ENCODE peak calls at places on chromosome 9, in eight cellular contexts. One of them, this sample, is unnamed.

GRCh38 chr9:114486205-114486963 is 18.9 kb downstream of the WHRN start:
- DNase-seq in heart left ventricle: no peak
- DNase-seq in right lobe of liver: no peak
- DNase-seq in uterus: no peak
- DNase-seq in fibroblast of mammary gland: no peak
- DNase-seq in RWPE1: no peak
- DNase-seq in activated B cell treated with CpG ODN at 0.5 μM for 24 hours: no peak
- DNase-seq in fibroblast of lung: peak
- DNase-seq in this sample: no peak

GRCh38 chr9:70419546-70420266 is 5.2 kb upstream of the KLF9 start:
- DNase-seq in heart left ventricle: peak
- DNase-seq in right lobe of liver: peak
- DNase-seq in uterus: peak
- DNase-seq in fibroblast of mammary gland: peak
- DNase-seq in RWPE1: peak
- DNase-seq in activated B cell treated with CpG ODN at 0.5 μM for 24 hours: no peak
- DNase-seq in fibroblast of lung: peak
- DNase-seq in this sample: peak

GRCh38 chr9:93712896-93713295 is 136.5 kb downstream of the PHF2 start:
- DNase-seq in heart left ventricle: no peak
- DNase-seq in right lobe of liver: no peak
- DNase-seq in uterus: no peak
- DNase-seq in fibroblast of mammary gland: no peak
- DNase-seq in RWPE1: no peak
- DNase-seq in activated B cell treated with CpG ODN at 0.5 μM for 24 hours: no peak
- DNase-seq in fibroblast of lung: no peak
- DNase-seq in this sample: no peak

GRCh38 chr9:93954436-93955355 is at the start of gene BARX1:
- DNase-seq in heart left ventricle: no peak
- DNase-seq in right lobe of liver: no peak
- DNase-seq in uterus: no peak
- DNase-seq in fibroblast of mammary gland: no peak
- DNase-seq in RWPE1: no peak
- DNase-seq in activated B cell treated with CpG ODN at 0.5 μM for 24 hours: no peak
- DNase-seq in fibroblast of lung: no peak
- DNase-seq in this sample: no peak

GRCh38 chr9:94017939-94018531 is 62.9 kb upstream of the BARX1 start:
- DNase-seq in heart left ventricle: no peak
- DNase-seq in right lobe of liver: no peak
- DNase-seq in uterus: no peak
- DNase-seq in fibroblast of mammary gland: peak
- DNase-seq in RWPE1: no peak
- DNase-seq in activated B cell treated with CpG ODN at 0.5 μM for 24 hours: no peak
- DNase-seq in fibroblast of lung: peak
- DNase-seq in this sample: peak

GRCh38 chr9:37700900-37701299 is 50.1 kb downstream of the FRMPD1 start:
- DNase-seq in heart left ventricle: no peak
- DNase-seq in right lobe of liver: peak
- DNase-seq in uterus: no peak
- DNase-seq in fibroblast of mammary gland: no peak
- DNase-seq in RWPE1: no peak
- DNase-seq in activated B cell treated with CpG ODN at 0.5 μM for 24 hours: no peak
- DNase-seq in fibroblast of lung: no peak
- DNase-seq in this sample: no peak

GRCh38 chr9:89677696-89678393 is 73.0 kb downstream of the GADD45G start:
- DNase-seq in heart left ventricle: no peak
- DNase-seq in right lobe of liver: no peak
- DNase-seq in uterus: no peak
- DNase-seq in fibroblast of mammary gland: no peak
- DNase-seq in RWPE1: no peak
- DNase-seq in activated B cell treated with CpG ODN at 0.5 μM for 24 hours: no peak
- DNase-seq in fibroblast of lung: no peak
- DNase-seq in this sample: no peak

GRCh38 chr9:123742009-123742767 is 187.7 kb downstream of the DENND1A start:
- DNase-seq in heart left ventricle: peak
- DNase-seq in right lobe of liver: peak
- DNase-seq in uterus: no peak
- DNase-seq in fibroblast of mammary gland: peak
- DNase-seq in RWPE1: no peak
- DNase-seq in activated B cell treated with CpG ODN at 0.5 μM for 24 hours: no peak
- DNase-seq in fibroblast of lung: peak
- DNase-seq in this sample: no peak

GRCh38 chr9:127166651-127167524 is 44.5 kb upstream of the ANGPTL2 start:
- DNase-seq in heart left ventricle: no peak
- DNase-seq in right lobe of liver: no peak
- DNase-seq in uterus: peak
- DNase-seq in fibroblast of mammary gland: peak
- DNase-seq in RWPE1: peak
- DNase-seq in activated B cell treated with CpG ODN at 0.5 μM for 24 hours: peak
- DNase-seq in fibroblast of lung: peak
- DNase-seq in this sample: peak

GRCh38 chr9:34381323-34381722 is 4.6 kb upstream of the MYORG start:
- DNase-seq in heart left ventricle: peak
- DNase-seq in right lobe of liver: no peak
- DNase-seq in uterus: no peak
- DNase-seq in fibroblast of mammary gland: no peak
- DNase-seq in RWPE1: no peak
- DNase-seq in activated B cell treated with CpG ODN at 0.5 μM for 24 hours: no peak
- DNase-seq in fibroblast of lung: no peak
- DNase-seq in this sample: no peak

GRCh38 chr9:136545065-136545965 is 533 bp downstream of the NOTCH1 start:
- DNase-seq in heart left ventricle: no peak
- DNase-seq in right lobe of liver: no peak
- DNase-seq in uterus: no peak
- DNase-seq in fibroblast of mammary gland: no peak
- DNase-seq in RWPE1: no peak
- DNase-seq in activated B cell treated with CpG ODN at 0.5 μM for 24 hours: peak
- DNase-seq in fibroblast of lung: no peak
- DNase-seq in this sample: peak

GRCh38 chr9:136547508-136548215 is 1.8 kb upstream of the NOTCH1 start:
- DNase-seq in heart left ventricle: no peak
- DNase-seq in right lobe of liver: no peak
- DNase-seq in uterus: no peak
- DNase-seq in fibroblast of mammary gland: no peak
- DNase-seq in RWPE1: no peak
- DNase-seq in activated B cell treated with CpG ODN at 0.5 μM for 24 hours: no peak
- DNase-seq in fibroblast of lung: no peak
- DNase-seq in this sample: no peak

GRCh38 chr9:136545966-136546696 is at the start of gene NOTCH1:
- DNase-seq in heart left ventricle: peak
- DNase-seq in right lobe of liver: peak
- DNase-seq in uterus: peak
- DNase-seq in fibroblast of mammary gland: peak
- DNase-seq in RWPE1: peak
- DNase-seq in activated B cell treated with CpG ODN at 0.5 μM for 24 hours: peak
- DNase-seq in fibroblast of lung: peak
- DNase-seq in this sample: peak

GRCh38 chr9:136544549-136545064 is 1.2 kb downstream of the NOTCH1 start:
- DNase-seq in heart left ventricle: peak
- DNase-seq in right lobe of liver: peak
- DNase-seq in uterus: no peak
- DNase-seq in fibroblast of mammary gland: peak
- DNase-seq in RWPE1: no peak
- DNase-seq in activated B cell treated with CpG ODN at 0.5 μM for 24 hours: peak
- DNase-seq in fibroblast of lung: no peak
- DNase-seq in this sample: peak

GRCh38 chr9:136546697-136547481 is 1.0 kb upstream of the NOTCH1 start:
- DNase-seq in heart left ventricle: peak
- DNase-seq in right lobe of liver: peak
- DNase-seq in uterus: peak
- DNase-seq in fibroblast of mammary gland: peak
- DNase-seq in RWPE1: peak
- DNase-seq in activated B cell treated with CpG ODN at 0.5 μM for 24 hours: peak
- DNase-seq in fibroblast of lung: peak
- DNase-seq in this sample: peak
- TF ChIP-seq CTCF in heart left ventricle: no peak
- TF ChIP-seq CTCF in right lobe of liver: peak
- TF ChIP-seq CTCF in uterus: no peak
- TF ChIP-seq CTCF in fibroblast of mammary gland: no peak
- TF ChIP-seq CTCF in RWPE1: no peak
- TF ChIP-seq CTCF in activated B cell treated with CpG ODN at 0.5 μM for 24 hours: no peak
- TF ChIP-seq CTCF in fibroblast of lung: no peak
- TF ChIP-seq CTCF in this sample: no peak

GRCh38 chr9:98850851-98851729 is 43.6 kb downstream of the GALNT12 start:
- DNase-seq in heart left ventricle: no peak
- DNase-seq in right lobe of liver: no peak
- DNase-seq in uterus: no peak
- DNase-seq in fibroblast of mammary gland: no peak
- DNase-seq in RWPE1: no peak
- DNase-seq in activated B cell treated with CpG ODN at 0.5 μM for 24 hours: no peak
- DNase-seq in fibroblast of lung: no peak
- DNase-seq in this sample: no peak

GRCh38 chr9:98846081-98846480 is 38.6 kb downstream of the GALNT12 start:
- DNase-seq in heart left ventricle: no peak
- DNase-seq in right lobe of liver: no peak
- DNase-seq in uterus: no peak
- DNase-seq in fibroblast of mammary gland: no peak
- DNase-seq in RWPE1: no peak
- DNase-seq in activated B cell treated with CpG ODN at 0.5 μM for 24 hours: no peak
- DNase-seq in fibroblast of lung: no peak
- DNase-seq in this sample: no peak

GRCh38 chr9:98846879-98847278 is 39.4 kb downstream of the GALNT12 start:
- DNase-seq in heart left ventricle: no peak
- DNase-seq in right lobe of liver: no peak
- DNase-seq in uterus: no peak
- DNase-seq in fibroblast of mammary gland: no peak
- DNase-seq in RWPE1: no peak
- DNase-seq in activated B cell treated with CpG ODN at 0.5 μM for 24 hours: no peak
- DNase-seq in fibroblast of lung: no peak
- DNase-seq in this sample: no peak

GRCh38 chr9:98851730-98852462 is 44.4 kb downstream of the GALNT12 start:
- DNase-seq in heart left ventricle: no peak
- DNase-seq in right lobe of liver: no peak
- DNase-seq in uterus: no peak
- DNase-seq in fibroblast of mammary gland: no peak
- DNase-seq in RWPE1: peak
- DNase-seq in activated B cell treated with CpG ODN at 0.5 μM for 24 hours: no peak
- DNase-seq in fibroblast of lung: peak
- DNase-seq in this sample: no peak

DNA sequence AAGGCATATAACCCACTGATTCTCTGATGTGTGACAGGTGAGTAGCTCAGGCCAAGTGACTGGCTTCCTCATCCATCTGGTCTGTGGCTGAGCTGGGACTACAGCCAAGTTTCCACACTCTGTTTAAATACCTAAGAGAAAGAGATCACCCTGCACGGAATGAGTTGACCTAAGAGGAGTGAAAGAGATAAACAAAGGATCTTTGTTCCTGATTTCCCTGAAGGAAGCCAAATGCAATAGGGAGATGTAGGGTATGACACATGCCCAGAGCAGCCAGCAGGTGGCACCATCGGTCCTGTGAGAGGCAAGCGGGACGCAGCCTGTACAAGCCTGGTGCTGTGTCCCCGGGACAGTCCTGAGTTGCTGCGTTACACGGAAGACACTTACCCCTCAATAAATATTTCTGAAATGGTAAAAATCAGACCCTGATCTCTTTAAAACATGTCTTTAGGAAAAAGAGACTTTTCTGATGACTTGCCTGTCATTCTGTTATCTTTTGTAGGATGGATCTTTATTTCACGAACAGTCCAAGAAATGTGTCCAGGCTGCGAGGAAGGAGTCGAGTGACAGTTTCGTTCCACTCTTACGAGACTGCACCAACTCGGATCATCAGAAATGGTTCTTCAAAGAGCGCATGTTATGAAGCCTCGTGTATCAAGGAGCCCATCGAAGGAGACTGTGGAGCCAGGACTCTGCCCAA is 41.1 kb downstream of the GALNT12 start:
- DNase-seq in heart left ventricle: peak
- DNase-seq in right lobe of liver: peak
- DNase-seq in uterus: peak
- DNase-seq in fibroblast of mammary gland: peak
- DNase-seq in RWPE1: peak
- DNase-seq in activated B cell treated with CpG ODN at 0.5 μM for 24 hours: peak
- DNase-seq in fibroblast of lung: peak
- DNase-seq in this sample: peak
- TF ChIP-seq CTCF in heart left ventricle: peak
- TF ChIP-seq CTCF in right lobe of liver: peak
- TF ChIP-seq CTCF in uterus: peak
- TF ChIP-seq CTCF in fibroblast of mammary gland: peak
- TF ChIP-seq CTCF in RWPE1: peak
- TF ChIP-seq CTCF in activated B cell treated with CpG ODN at 0.5 μM for 24 hours: peak
- TF ChIP-seq CTCF in fibroblast of lung: peak
- TF ChIP-seq CTCF in this sample: peak

DNA sequence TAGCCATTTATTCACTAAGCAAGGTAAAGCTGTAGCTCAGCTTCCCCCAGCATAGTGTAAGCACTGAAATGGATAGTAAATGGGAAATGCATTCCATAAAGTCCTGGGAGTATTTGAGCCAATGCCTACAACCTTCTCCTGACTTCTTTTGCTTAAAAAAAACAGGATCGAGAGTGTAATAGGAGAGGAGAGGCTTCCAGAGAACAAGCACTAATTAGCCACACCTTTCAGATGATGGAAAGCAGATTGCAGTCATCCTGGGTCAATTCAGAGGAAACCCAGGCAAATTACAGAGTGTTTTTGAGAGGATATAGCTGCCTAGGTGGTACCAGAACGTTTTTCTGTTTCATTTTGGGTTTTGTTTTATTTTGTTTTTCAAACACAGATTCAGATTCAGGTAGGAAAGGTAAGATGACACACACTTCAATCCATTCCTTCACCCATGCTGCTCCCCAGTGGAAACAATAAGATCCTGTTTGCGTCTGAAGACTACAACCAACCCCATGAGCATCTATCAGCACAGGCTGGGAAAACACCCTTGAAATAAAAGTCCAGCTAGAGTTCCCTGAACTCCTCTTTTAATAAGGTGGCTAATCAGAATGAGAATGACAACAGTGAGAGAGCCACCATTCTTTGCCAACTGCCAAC is 95.6 kb downstream of the RFK start:
- DNase-seq in heart left ventricle: no peak
- DNase-seq in right lobe of liver: no peak
- DNase-seq in uterus: no peak
- DNase-seq in fibroblast of mammary gland: no peak
- DNase-seq in RWPE1: peak
- DNase-seq in activated B cell treated with CpG ODN at 0.5 μM for 24 hours: no peak
- DNase-seq in fibroblast of lung: peak
- DNase-seq in this sample: no peak
- TF ChIP-seq CTCF in heart left ventricle: no peak
- TF ChIP-seq CTCF in right lobe of liver: no peak
- TF ChIP-seq CTCF in uterus: no peak
- TF ChIP-seq CTCF in fibroblast of mammary gland: no peak
- TF ChIP-seq CTCF in RWPE1: no peak
- TF ChIP-seq CTCF in activated B cell treated with CpG ODN at 0.5 μM for 24 hours: no peak
- TF ChIP-seq CTCF in fibroblast of lung: no peak
- TF ChIP-seq CTCF in this sample: no peak

DNA sequence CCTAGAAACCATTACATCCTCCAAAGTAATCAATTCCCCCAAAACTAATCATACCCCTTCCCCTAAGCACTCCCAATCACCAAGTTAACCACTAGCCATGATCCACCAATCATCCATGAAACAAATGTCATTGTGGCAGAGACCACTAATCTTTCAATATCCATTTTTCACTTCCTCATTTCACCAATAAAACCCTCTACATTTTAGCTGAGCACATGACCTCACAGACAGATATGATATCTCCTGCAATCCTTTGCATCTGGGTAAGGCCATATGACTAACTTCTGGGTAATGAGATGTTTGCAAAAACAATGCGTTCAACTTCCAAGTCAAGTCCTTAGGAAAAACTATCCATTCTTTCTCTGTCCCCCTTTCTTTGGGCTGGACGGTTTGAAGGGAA is 20.7 kb downstream of the OR2S2 start:
- DNase-seq in heart left ventricle: no peak
- DNase-seq in right lobe of liver: no peak
- DNase-seq in uterus: no peak
- DNase-seq in fibroblast of mammary gland: no peak
- DNase-seq in RWPE1: no peak
- DNase-seq in activated B cell treated with CpG ODN at 0.5 μM for 24 hours: no peak
- DNase-seq in fibroblast of lung: peak
- DNase-seq in this sample: no peak
- TF ChIP-seq CTCF in heart left ventricle: no peak
- TF ChIP-seq CTCF in right lobe of liver: no peak
- TF ChIP-seq CTCF in uterus: no peak
- TF ChIP-seq CTCF in fibroblast of mammary gland: no peak
- TF ChIP-seq CTCF in RWPE1: no peak
- TF ChIP-seq CTCF in activated B cell treated with CpG ODN at 0.5 μM for 24 hours: no peak
- TF ChIP-seq CTCF in fibroblast of lung: no peak
- TF ChIP-seq CTCF in this sample: no peak

This sample was measured in GM12865.